ENCODE peak calls at places on chromosomes 6 and 20, in seven cellular contexts. I, L, N, J, O, R and M are unnamed samples.

GRCh38 chr6:112563368-112563767 is 216.2 kb downstream of the RFPL4B start:
- DNase-seq in I (no peak), L (no peak), N (no peak), J (no peak), O (no peak), R (peak; percentile 65), M (no peak)

GRCh38 chr6:72245565-72245964 is 359.2 kb downstream of the RIMS1 start:
- DNase-seq in I (no peak), L (no peak), N (no peak), J (no peak), O (no peak), R (peak; percentile 1), M (no peak)

GRCh38 chr6:147382945-147383554 is 125.4 kb upstream of the SAMD5 start:
- DNase-seq in I (no peak), L (no peak), N (no peak), J (no peak), O (no peak), R (peak; percentile 49), M (no peak)

GRCh38 chr20:23083553-23084220 is 2.4 kb downstream of the CD93 start:
- DNase-seq in I (no peak), L (no peak), N (no peak), J (no peak), O (no peak), R (no peak), M (no peak)

GRCh38 chr6:29938746-29939508 is 3.4 kb upstream of the HLA-A start:
- DNase-seq in I (no peak), L (no peak), N (no peak), J (no peak), O (no peak), R (no peak), M (no peak)

GRCh38 chr20:62595491-62595890 is 46.8 kb upstream of the SLCO4A1 start:
- DNase-seq in I (no peak), L (no peak), N (no peak), J (peak; percentile 67), O (peak; percentile 87), R (no peak), M (no peak)

GRCh38 chr6:7621761-7622160 is 31.8 kb downstream of the SNRNP48 start:
- DNase-seq in I (no peak), L (no peak), N (no peak), J (no peak), O (no peak), R (no peak), M (no peak)

GRCh38 chr6:117389227-117390057 is 36.3 kb downstream of the ROS1 start:
- DNase-seq in I (no peak), L (no peak), N (no peak), J (no peak), O (no peak), R (no peak), M (no peak)

GRCh38 chr20:1215386-1216170 is 10.3 kb upstream of the RAD21L1 start:
- DNase-seq in I (no peak), L (peak; percentile 35), N (peak; percentile 77), J (no peak), O (no peak), R (no peak), M (no peak)

GRCh38 chr6:58198301-58198700 is 880.9 kb downstream of the PRIM2 start:
- DNase-seq in I (no peak), L (no peak), N (no peak), J (no peak), O (no peak), R (no peak), M (no peak)

GRCh38 chr6:157879873-157880254 is 56.8 kb downstream of the SNX9 start:
- DNase-seq in I (no peak), L (no peak), N (no peak), J (peak; percentile 31), O (no peak), R (no peak), M (no peak)

GRCh38 chr20:4082406-4083102 is 67.2 kb upstream of the RNF24 start:
- DNase-seq in I (peak; percentile 99), L (peak; percentile 23), N (peak; percentile 16), J (peak; percentile 46), O (peak; percentile 75), R (no peak), M (peak; percentile 29)

GRCh38 chr20:51696304-51697118 is 71.7 kb downstream of the ATP9A start:
- DNase-seq in I (no peak), L (no peak), N (no peak), J (no peak), O (no peak), R (no peak), M (no peak)

GRCh38 chr6:69866351-69867074 is at the start of gene COL19A1:
- DNase-seq in I (no peak), L (no peak), N (peak; percentile 36), J (peak; percentile 50), O (peak; percentile 75), R (peak; percentile 4), M (peak; percentile 8)

GRCh38 chr20:62587757-62588402 is 54.4 kb upstream of the SLCO4A1 start:
- DNase-seq in I (no peak), L (no peak), N (peak; percentile 36), J (no peak), O (peak; percentile 91), R (peak; percentile 36), M (no peak)

GRCh38 chr20:4512891-4513550 is 208.7 kb upstream of the PRND start:
- DNase-seq in I (no peak), L (no peak), N (no peak), J (no peak), O (no peak), R (peak; percentile 87), M (no peak)

GRCh38 chr6:47083586-47084047 is 41.5 kb upstream of the ADGRF1 start:
- DNase-seq in I (no peak), L (no peak), N (no peak), J (peak; percentile 89), O (peak; percentile 82), R (no peak), M (no peak)

GRCh38 chr6:156752666-156753301 is 24.4 kb upstream of the ARID1B start:
- DNase-seq in I (no peak), L (no peak), N (no peak), J (peak; percentile 67), O (no peak), R (peak; percentile 11), M (no peak)

GRCh38 chr6:65126667-65127066 is 580.4 kb downstream of the EYS start:
- DNase-seq in I (no peak), L (no peak), N (no peak), J (no peak), O (no peak), R (no peak), M (no peak)

GRCh38 chr20:24651973-24652340 is 182.5 kb downstream of the SYNDIG1 start:
- DNase-seq in I (no peak), L (no peak), N (no peak), J (no peak), O (no peak), R (no peak), M (no peak)

GRCh38 chr20:2559641-2560040 is 23.3 kb downstream of the TMC2 start:
- DNase-seq in I (no peak), L (no peak), N (no peak), J (no peak), O (no peak), R (no peak), M (no peak)

GRCh38 chr6:36627801-36628246 is 33.7 kb downstream of the SRSF3 start:
- DNase-seq in I (no peak), L (no peak), N (no peak), J (peak; percentile 70), O (no peak), R (peak; percentile 44), M (no peak)

GRCh38 chr6:28980797-28981390 is 24.2 kb downstream of the ZNF311 start:
- DNase-seq in I (peak; percentile 75), L (peak; percentile 37), N (peak; percentile 66), J (peak; percentile 58), O (no peak), R (peak; percentile 87), M (no peak)